ENCODE peak calls at places on chromosomes 5 and 9, in nine cellular contexts. Y is tibial artery, W is fibroblast of lung, L is kidney, J is sigmoid colon, Q is endodermal cell, K is uterus, G is SK-N-SH, H is upper lobe of right lung. D is an unnamed sample.

GRCh38 chr9:23598994-23599393 is 227.0 kb downstream of the ELAVL2 start:
- DNase-seq in Y (no peak), Q (no peak), W (no peak), H (no peak), K (no peak), G (no peak), J (no peak), L (no peak), D (no peak)

GRCh38 chr5:149397530-149397929 is 18.4 kb upstream of the IL17B start:
- DNase-seq in W (peak; percentile 79), Q (no peak), K (peak; percentile 71), Y (no peak), L (peak; percentile 87), H (no peak), J (peak; percentile 82), G (no peak), D (peak; percentile 89)

GRCh38 chr9:68780735-68781134 is 75.7 kb downstream of the PIP5K1B start:
- DNase-seq in Y (no peak), L (no peak), W (peak; percentile 11), K (no peak), H (no peak), J (no peak), Q (no peak), G (no peak), D (peak; percentile 57)

GRCh38 chr9:18362901-18363685 is 110.9 kb upstream of the ADAMTSL1 start:
- DNase-seq in W (peak; percentile 93), L (no peak), Q (no peak), Y (no peak), G (no peak), H (no peak), K (no peak), J (no peak), D (peak; percentile 54)

GRCh38 chr5:127010362-127010761 is 20.0 kb downstream of the MARCHF3 start:
- DNase-seq in Q (no peak), L (no peak), K (no peak), Y (no peak), G (no peak), H (no peak), J (no peak), W (peak; percentile 65), D (no peak)

GRCh38 chr9:70111042-70111602 is 67.5 kb downstream of the MAMDC2 start:
- DNase-seq in K (peak; percentile 85), W (peak; percentile 66), Y (peak; percentile 84), G (peak; percentile 39), Q (peak; percentile 93), L (no peak), H (peak; percentile 89), J (peak; percentile 94), D (peak; percentile 32)

GRCh38 chr5:145834554-145834916 is 607 bp downstream of the PRELID2 start:
- DNase-seq in J (no peak), Q (no peak), Y (no peak), W (peak; percentile 39), G (no peak), H (no peak), K (no peak), L (no peak), D (no peak)

GRCh38 chr5:138138949-138139775 is at the start of gene NME5:
- DNase-seq in J (peak; percentile 72), H (peak; percentile 84), Y (peak; percentile 30), L (peak; percentile 79), W (peak; percentile 80), Q (peak; percentile 92), G (peak; percentile 88), K (peak; percentile 34), D (peak; percentile 90)

GRCh38 chr5:53972314-53972713 is 338.1 kb downstream of the ARL15 start:
- DNase-seq in W (no peak), J (no peak), G (no peak), K (no peak), L (no peak), H (no peak), Y (no peak), Q (no peak), D (no peak)

GRCh38 chr9:127805620-127806019 is 2.9 kb downstream of the FPGS start:
- DNase-seq in K (no peak), G (peak; percentile 62), W (peak; percentile 20), H (no peak), L (no peak), J (no peak), Q (peak; percentile 94), Y (no peak), D (peak; percentile 89)

GRCh38 chr9:16985559-16986348 is 115.3 kb upstream of the BNC2 start:
- DNase-seq in K (peak; percentile 16), L (no peak), Q (no peak), Y (peak; percentile 82), G (no peak), J (peak; percentile 88), W (peak; percentile 91), H (no peak), D (peak; percentile 96)

GRCh38 chr5:40914835-40915234 is 5.5 kb downstream of the C7 start:
- DNase-seq in W (peak; percentile 51), K (no peak), Q (no peak), L (no peak), Y (no peak), J (no peak), H (no peak), G (no peak), D (no peak)

GRCh38 chr5:65395526-65396155 is 86.1 kb downstream of the ADAMTS6 start:
- DNase-seq in L (no peak), W (peak; percentile 37), Y (no peak), Q (no peak), H (no peak), K (no peak), J (no peak), G (no peak), D (no peak)

GRCh38 chr9:77284616-77285015 is 107.3 kb downstream of the VPS13A start:
- DNase-seq in Q (no peak), J (no peak), H (no peak), Y (no peak), W (no peak), G (no peak), K (no peak), L (no peak), D (no peak)

GRCh38 chr5:160434022-160434531 is 12.4 kb downstream of the PTTG1 start:
- DNase-seq in G (no peak), W (peak; percentile 64), Y (no peak), L (peak; percentile 94), K (no peak), Q (peak; percentile 65), J (no peak), H (no peak), D (no peak)

GRCh38 chr9:72894342-72894741 is 58.5 kb downstream of the ALDH1A1 start:
- DNase-seq in W (peak; percentile 82), J (no peak), K (no peak), L (no peak), G (no peak), Q (no peak), Y (no peak), H (no peak), D (peak; percentile 5)

GRCh38 chr5:181281077-181281983 is 20.4 kb upstream of the TRIM52 start:
- DNase-seq in Q (peak; percentile 95), K (no peak), J (no peak), Y (no peak), H (no peak), G (peak; percentile 94), W (no peak), L (no peak), D (no peak)

GRCh38 chr5:172994405-172994804 is 10.8 kb downstream of the ATP6V0E1 start:
- DNase-seq in J (no peak), Y (no peak), H (no peak), Q (no peak), G (no peak), W (no peak), K (no peak), L (no peak), D (no peak)
- H3K36me3 ChIP-seq in J (peaks cover 16% of the 10 kb centered on the region), Y (peaks cover 53% of the 10 kb centered on the region), H (peaks cover 58% of the 10 kb centered on the region), Q (peaks cover 55% of the 10 kb centered on the region), G (peaks cover 8% of the 10 kb centered on the region), W (peaks cover 4% of the 10 kb centered on the region), K (no peaks in the 10 kb centered on the region), L (peaks cover 10% of the 10 kb centered on the region), D (peaks cover 34% of the 10 kb centered on the region)

DNA sequence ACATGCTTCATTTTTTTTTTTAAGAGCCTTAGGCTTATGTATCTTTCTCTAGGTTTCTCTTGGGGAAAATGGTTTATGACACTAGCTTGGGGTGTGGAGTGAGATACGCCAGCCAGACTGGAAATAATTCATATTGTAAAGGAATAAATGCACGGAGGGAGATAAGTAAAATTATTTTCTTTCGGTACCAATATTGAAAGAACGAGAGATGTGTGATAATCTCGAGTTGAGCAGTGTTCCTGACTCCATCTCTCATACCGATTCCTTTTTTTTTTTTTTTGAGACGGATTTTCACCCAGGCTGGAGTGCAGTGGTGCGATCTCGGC is 1.3 kb downstream of the KIF2A start:
- DNase-seq in J (no peak), K (no peak), Y (no peak), G (no peak), L (no peak), Q (no peak), H (no peak), W (no peak), D (no peak)
- H3K27ac ChIP-seq in J (peak overlapping the region; percentile 91), K (peak overlapping the region; percentile 93), Y (peak overlapping the region; percentile 86), G (peak overlapping the region; percentile 82), L (peak overlapping the region; percentile 80), Q (peak overlapping the region; percentile 89), H (peak overlapping the region; percentile 85), W (peak overlapping the region; percentile 88), D (peak overlapping the region; percentile 72)

DNA sequence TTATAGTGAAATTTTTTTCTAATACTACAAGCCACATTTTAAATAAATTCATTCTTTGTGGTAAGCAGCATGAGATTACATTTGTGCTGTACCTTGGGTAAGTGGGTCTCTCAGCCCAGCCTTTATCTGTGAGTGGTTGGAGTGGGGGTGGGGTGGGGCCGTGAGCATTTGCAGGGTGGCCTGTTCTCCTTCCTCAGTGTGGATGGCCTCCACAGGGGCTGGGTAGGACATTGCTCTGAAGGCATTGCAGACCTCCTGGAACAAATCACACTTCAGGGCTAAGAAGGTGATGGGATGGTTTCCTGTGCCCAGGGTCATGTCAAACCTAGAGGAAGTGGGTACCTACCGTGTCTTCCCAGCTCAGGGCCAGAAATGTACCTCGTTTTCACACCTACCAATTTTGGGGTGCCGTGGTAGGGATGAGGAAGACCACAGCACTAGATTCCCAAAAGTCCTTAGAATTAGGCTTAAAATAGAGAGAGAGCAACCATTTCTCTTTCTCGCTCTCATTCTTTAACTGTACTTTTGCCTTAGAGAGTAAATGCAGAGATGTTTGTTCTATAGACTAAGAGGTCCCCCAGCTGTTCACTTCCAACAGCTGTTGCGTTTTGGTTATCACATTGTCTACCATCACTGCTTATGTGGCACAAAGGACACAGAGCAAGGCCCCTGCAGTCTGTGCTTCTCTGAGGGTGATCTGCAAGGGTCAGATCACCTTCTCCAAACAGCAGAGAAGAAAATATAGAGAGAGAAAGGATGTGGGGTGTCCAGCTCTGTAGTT is 83.4 kb upstream of the CTSL start:
- DNase-seq in H (no peak), Q (peak; percentile 16), J (no peak), K (no peak), Y (no peak), G (no peak), W (no peak), L (no peak), D (no peak)
- H3K36me3 ChIP-seq in H (peaks cover 59% of the 10 kb centered on the region), Q (peaks cover 78% of the 10 kb centered on the region), J (peaks cover 10% of the 10 kb centered on the region), K (no peaks in the 10 kb centered on the region), Y (no peaks in the 10 kb centered on the region), G (no peaks in the 10 kb centered on the region), W (no peaks in the 10 kb centered on the region), L (peaks cover 4% of the 10 kb centered on the region), D (peaks cover 3% of the 10 kb centered on the region)

DNA sequence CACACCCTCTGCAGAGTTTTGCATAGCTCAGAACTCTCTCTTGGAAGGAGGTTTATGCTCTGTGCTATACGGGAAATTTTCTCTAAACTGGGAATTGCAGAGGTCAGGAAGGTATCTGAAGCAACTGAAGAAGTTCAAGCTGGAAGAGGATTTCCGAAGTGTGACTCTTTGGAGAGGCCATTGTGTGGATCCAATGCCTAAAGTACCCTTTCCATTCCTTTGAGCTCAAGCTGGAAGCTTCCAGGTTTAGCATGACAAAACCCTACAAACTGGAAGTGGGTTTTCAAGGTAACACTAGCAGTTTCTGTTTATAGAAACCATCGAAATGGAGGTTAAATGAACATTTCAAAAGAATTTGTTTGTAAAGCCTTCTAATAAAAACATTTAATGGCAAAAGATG is 187.1 kb downstream of the CFAP90 start:
- DNase-seq in Q (no peak), J (no peak), L (no peak), G (no peak), K (no peak), Y (no peak), H (no peak), W (no peak), D (no peak)
- H3K27ac ChIP-seq in Q (no peak overlapping the region), J (no peak overlapping the region), L (no peak overlapping the region), G (no peak overlapping the region), K (no peak overlapping the region), Y (no peak overlapping the region), H (no peak overlapping the region), W (no peak overlapping the region), D (no peak overlapping the region)

D was measured in osteoblast.